ENCODE peak calls at places on chromosomes 2 and 18, in four cellular contexts. W is stimulated activated CD4-positive, alpha-beta T cell treated with anti-CD3 and anti-CD28 coated beads, Interleukin-4, amount 100 ng/mL, for 48 hours; K is anterior cingulate cortex; A is NK-92 treated with Interleukin-12 subunit alpha and Interleukin-12 subunit beta, amount 100 ng/mL, for 24 hours. N is an unnamed sample.

GRCh38 chr18:29181151-29181901 is 1004.4 kb upstream of the CDH2 start:
- DNase-seq in K (no peak), A (no peak), W (no peak), N (no peak)

GRCh38 chr2:154537024-154537423 is 161.5 kb upstream of the KCNJ3 start:
- DNase-seq in A (no peak), K (no peak), W (no peak), N (no peak)

GRCh38 chr18:14098428-14098827 is 33.8 kb downstream of the ZNF519 start:
- DNase-seq in A (no peak), K (no peak), W (no peak), N (no peak)

GRCh38 chr2:114550895-114551793 is 108.7 kb downstream of the DPP10 start:
- DNase-seq in A (no peak), W (peak), K (no peak), N (peak)

GRCh38 chr2:72770879-72771461 is 54.9 kb downstream of the EXOC6B start:
- DNase-seq in K (no peak), A (no peak), W (peak), N (no peak)

GRCh38 chr2:96414161-96414713 is 78.7 kb downstream of the NCAPH start:
- DNase-seq in A (no peak), W (no peak), K (no peak), N (no peak)

GRCh38 chr2:26727641-26728561 is 35.4 kb downstream of the KCNK3 start:
- DNase-seq in A (no peak), W (peak), K (no peak), N (no peak)

GRCh38 chr2:235283246-235283645 is 210.6 kb upstream of the AGAP1 start:
- DNase-seq in A (no peak), W (no peak), K (no peak), N (no peak)

GRCh38 chr2:191032588-191033429 is 18.8 kb upstream of the STAT1 start:
- DNase-seq in A (no peak), W (no peak), K (no peak), N (no peak)

GRCh38 chr18:54647176-54647575 is 56.1 kb downstream of the DYNAP start:
- DNase-seq in W (no peak), K (no peak), A (peak), N (no peak)

GRCh38 chr2:191360918-191361317 is 115.7 kb downstream of the MYO1B start:
- DNase-seq in K (no peak), W (no peak), A (no peak), N (no peak)

GRCh38 chr2:71502941-71503738 is 49.8 kb downstream of the DYSF start:
- DNase-seq in K (no peak), W (no peak), A (no peak), N (no peak)

GRCh38 chr2:70514612-70515055 is 39.0 kb downstream of the TGFA start:
- DNase-seq in A (no peak), W (no peak), K (no peak), N (no peak)

GRCh38 chr2:49490710-49491109 is 336.4 kb upstream of the FSHR start:
- DNase-seq in W (peak), A (peak), K (no peak), N (no peak)

GRCh38 chr2:201774546-201774945 is 6.2 kb downstream of the ALS2 start:
- DNase-seq in A (no peak), K (no peak), W (no peak), N (no peak)

GRCh38 chr18:7236899-7237298 is 6.0 kb downstream of the LRRC30 start:
- DNase-seq in K (no peak), A (no peak), W (no peak), N (no peak)

GRCh38 chr2:29114841-29115609 is at the start of gene CLIP4:
- DNase-seq in W (peak), K (no peak), A (peak), N (peak)

GRCh38 chr2:120490091-120490798 is 144.3 kb downstream of the INHBB start:
- DNase-seq in A (no peak), K (no peak), W (no peak), N (no peak)

GRCh38 chr18:36580874-36581750 is 247.7 kb downstream of the TPGS2 start:
- DNase-seq in W (no peak), K (no peak), A (no peak), N (no peak)

GRCh38 chr2:137888845-137889244 is 75.4 kb upstream of the HNMT start:
- DNase-seq in W (no peak), A (no peak), K (no peak), N (peak)

GRCh38 chr18:44624052-44624451 is 56.6 kb upstream of the SETBP1 start:
- DNase-seq in A (no peak), K (no peak), W (no peak), N (no peak)

GRCh38 chr2:150621800-150622199 is 134.3 kb upstream of the RND3 start:
- DNase-seq in W (no peak), K (no peak), A (no peak), N (no peak)

GRCh38 chr2:106562826-106563594 is 75.8 kb downstream of the CD8B2 start:
- DNase-seq in K (no peak), W (no peak), A (no peak), N (no peak)

GRCh38 chr2:218745160-218745558 is 34.5 kb downstream of the TTLL4 start:
- DNase-seq in A (no peak), W (no peak), K (no peak), N (no peak)

N was measured in occipital lobe.